ENCODE peak calls at places on chromosomes 13 and 19, in four cellular contexts. U is PC-9, L is progenitor cell of endocrine pancreas, W is lung. M is an unnamed sample.

GRCh38 chr13:79477968-79478367 is 3.0 kb upstream of the NDFIP2 start:
- DNase-seq in U (no peak), L (no peak), W (no peak), M (no peak)

GRCh38 chr13:42876810-42877550 is 95.6 kb downstream of the FAM216B start:
- DNase-seq in L (no peak), U (no peak), W (no peak), M (no peak)

GRCh38 chr13:30847697-30848307 is 58.3 kb upstream of the MEDAG start:
- DNase-seq in W (no peak), L (no peak), U (no peak), M (no peak)

GRCh38 chr19:925912-926594 is at the start of gene ARID3A:
- DNase-seq in L (no peak), U (no peak), W (no peak), M (peak)

GRCh38 chr13:40672310-40673060 is 6.0 kb upstream of the FOXO1 start:
- DNase-seq in U (peak), L (no peak), W (no peak), M (no peak)

GRCh38 chr13:50106559-50106958 is 91.3 kb downstream of the KCNRG start:
- DNase-seq in L (no peak), U (no peak), W (no peak), M (no peak)

GRCh38 chr13:20939662-20940061 is 37.1 kb upstream of the XPO4 start:
- DNase-seq in L (no peak), W (no peak), U (no peak), M (no peak)

GRCh38 chr13:30027569-30028455 is 177.4 kb upstream of the UBL3 start:
- DNase-seq in L (no peak), W (no peak), U (no peak), M (no peak)

GRCh38 chr19:1807030-1807694 is 4.9 kb downstream of the ATP8B3 start:
- DNase-seq in U (no peak), W (no peak), L (no peak), M (no peak)

GRCh38 chr13:67383358-67383757 is 153.2 kb upstream of the PCDH9 start:
- DNase-seq in W (no peak), L (no peak), U (no peak), M (no peak)

GRCh38 chr13:20177049-20177831 is 15.5 kb downstream of the GJB2 start:
- DNase-seq in L (no peak), U (no peak), W (no peak), M (no peak)

GRCh38 chr13:50417597-50417996 is 402.4 kb downstream of the KCNRG start:
- DNase-seq in U (no peak), W (no peak), L (no peak), M (no peak)

GRCh38 chr19:9139609-9140158 is 513 bp upstream of the ZNF317 start:
- DNase-seq in L (no peak), U (no peak), W (no peak), M (no peak)

GRCh38 chr19:35642312-35642711 is 767 bp downstream of the ETV2 start:
- DNase-seq in U (no peak), L (no peak), W (no peak), M (no peak)

GRCh38 chr19:39405930-39406655 is 554 bp upstream of the ZFP36 start:
- DNase-seq in L (no peak), W (no peak), U (no peak), M (no peak)

GRCh38 chr13:111202745-111203144 is 87.6 kb downstream of the ARHGEF7 start:
- DNase-seq in W (no peak), L (no peak), U (no peak), M (no peak)

GRCh38 chr13:40446365-40446764 is 220.1 kb downstream of the FOXO1 start:
- DNase-seq in L (no peak), U (no peak), W (no peak), M (no peak)

GRCh38 chr13:62293081-62293480 is 877.4 kb upstream of the PCDH20 start:
- DNase-seq in L (no peak), U (no peak), W (no peak), M (no peak)

GRCh38 chr13:50426932-50427331 is 411.7 kb downstream of the KCNRG start:
- DNase-seq in W (no peak), L (no peak), U (no peak), M (no peak)

GRCh38 chr19:32165750-32166149 is 179.7 kb upstream of the ZNF507 start:
- DNase-seq in W (peak), U (no peak), L (no peak), M (no peak)

GRCh38 chr19:41940443-41941409 is 12.5 kb upstream of the ERFL start:
- DNase-seq in U (no peak), W (no peak), L (no peak), M (no peak)

GRCh38 chr19:39372047-39372802 is 18.7 kb downstream of the PAF1 start:
- DNase-seq in U (no peak), L (no peak), W (peak), M (no peak)

GRCh38 chr13:32905063-32905863 is 111.0 kb upstream of the KL start:
- DNase-seq in L (no peak), U (no peak), W (no peak), M (no peak)

GRCh38 chr13:65656740-65657329 is 1573.3 kb downstream of the PCDH9 start:
- DNase-seq in W (no peak), U (no peak), L (no peak), M (no peak)

GRCh38 chr13:98004107-98004506 is 50.6 kb downstream of the IPO5 start:
- DNase-seq in U (no peak), W (no peak), L (no peak), M (no peak)

GRCh38 chr13:21237081-21237480 is 60.6 kb downstream of the MRPL57 start:
- DNase-seq in U (no peak), L (no peak), W (no peak), M (no peak)

GRCh38 chr13:60463787-60464186 is 66.8 kb downstream of the TDRD3 start:
- DNase-seq in W (no peak), L (no peak), U (no peak), M (no peak)

GRCh38 chr19:8215783-8216182 is 6.6 kb downstream of the CERS4 start:
- DNase-seq in W (no peak), L (no peak), U (no peak), M (no peak)

GRCh38 chr13:27481766-27482165 is 31.4 kb upstream of the MTIF3 start:
- DNase-seq in W (peak), U (peak), L (peak), M (peak)

GRCh38 chr13:52669677-52670076 is 17.0 kb downstream of the SUGT1 start:
- DNase-seq in U (no peak), L (no peak), W (no peak), M (no peak)

GRCh38 chr19:42068756-42069571 is 1.0 kb downstream of the GRIK5 start:
- DNase-seq in L (no peak), U (no peak), W (no peak), M (no peak)

GRCh38 chr13:43935878-43936277 is 56.2 kb downstream of the LACC1 start:
- DNase-seq in L (no peak), U (no peak), W (no peak), M (no peak)

DNA sequence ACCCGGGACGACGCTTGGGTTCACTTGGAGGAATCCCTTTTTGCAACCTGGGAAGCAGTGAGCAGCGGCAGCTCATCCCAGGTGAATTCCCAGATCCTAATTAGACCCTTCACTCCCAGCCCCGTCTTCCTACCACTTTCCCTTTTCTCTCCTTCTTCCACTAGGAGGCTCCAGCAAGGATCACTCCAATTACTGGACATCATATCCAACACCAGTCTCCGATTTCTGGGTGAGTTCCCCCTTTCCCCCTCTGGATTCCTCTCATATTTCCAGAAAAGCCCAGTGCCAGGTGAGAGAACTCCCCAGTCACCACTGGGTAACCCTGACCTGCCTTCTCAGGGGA is 17.1 kb upstream of the ZSCAN4 start:
- DNase-seq in L (no peak), U (no peak), W (no peak), M (no peak)
- TF ChIP-seq CTCF in L (no peak), U (no peak), W (no peak), M (no peak)

GRCh38 chr13:99617474-99618255 is 116.4 kb downstream of the TM9SF2 start:
- DNase-seq in W (no peak), L (peak), U (no peak), M (peak)

GRCh38 chr13:99610702-99611289 is 109.5 kb downstream of the TM9SF2 start:
- DNase-seq in U (no peak), L (no peak), W (no peak), M (no peak)

GRCh38 chr13:99619207-99619606 is 117.9 kb downstream of the TM9SF2 start:
- DNase-seq in W (no peak), U (no peak), L (no peak), M (no peak)

GRCh38 chr13:99614465-99614885 is 113.2 kb downstream of the TM9SF2 start:
- DNase-seq in L (no peak), U (no peak), W (no peak), M (no peak)
- TF ChIP-seq CTCF in L (peak), U (no peak), W (peak), M (peak)

DNA sequence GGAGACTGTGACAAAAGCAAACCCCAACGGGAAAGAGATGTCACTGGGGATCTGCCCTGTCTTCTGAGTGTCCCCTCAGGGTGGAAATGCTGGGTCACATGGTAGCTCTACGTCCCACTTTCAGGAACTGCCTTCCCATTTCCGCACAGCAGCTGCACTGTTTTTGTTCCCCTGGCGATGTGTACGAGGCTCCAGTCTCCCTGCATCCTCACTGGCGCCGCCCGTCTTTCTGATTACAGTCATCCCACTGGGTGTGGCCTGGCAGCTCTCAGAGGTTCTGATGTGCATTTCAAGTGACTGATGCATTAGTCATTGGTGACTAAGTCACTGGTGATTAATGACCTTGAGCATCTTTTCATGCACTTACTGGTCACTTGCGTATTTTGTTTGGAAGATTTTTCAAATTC is 21.2 kb downstream of the PCID2 start:
- DNase-seq in U (peak), L (no peak), W (peak), M (no peak)
- TF ChIP-seq CTCF in U (peak), L (no peak), W (no peak), M (no peak)

DNA sequence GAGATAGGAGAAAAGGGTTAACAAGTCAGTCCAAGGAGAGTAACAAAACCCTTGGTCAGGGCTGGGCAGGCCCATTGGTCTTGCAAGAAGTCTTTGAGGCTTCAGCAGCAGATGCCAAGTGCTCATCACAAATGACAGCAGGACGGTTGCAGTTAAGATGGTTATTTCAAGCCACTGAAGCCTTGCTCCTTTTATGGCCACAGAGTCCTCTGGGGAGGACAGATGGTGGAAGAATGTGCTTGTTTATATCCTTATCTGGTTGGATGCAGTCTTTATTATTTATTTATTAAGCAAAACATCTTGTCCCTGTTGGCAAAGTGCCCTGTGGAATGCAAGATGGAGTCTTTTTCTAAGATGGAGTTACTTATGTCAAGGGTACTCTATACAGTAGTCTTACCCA is 19.2 kb upstream of the ZNF331 start:
- DNase-seq in L (no peak), W (no peak), U (no peak), M (no peak)
- TF ChIP-seq CTCF in L (no peak), W (no peak), U (no peak), M (no peak)